ENCODE peak calls at places on chromosomes 5 and 9, in four cellular contexts. J, W, V and S are unnamed samples. For H3K4me1, the result is how much of the 10 kb centered on the place peaks cover.

GRCh38 chr5:121949885-121950284 is 11.9 kb upstream of the SRFBP1 start:
- DNase-seq in J (peak), W (no peak), V (peak), S (no peak)

GRCh38 chr5:83102581-83102980 is 25.2 kb downstream of the XRCC4 start:
- DNase-seq in J (no peak), W (no peak), V (no peak), S (no peak)

GRCh38 chr9:26131891-26132290 is 453.6 kb upstream of the TUSC1 start:
- DNase-seq in J (no peak), W (no peak), V (no peak), S (no peak)

GRCh38 chr9:126925876-126926275 is 11.3 kb downstream of the RALGPS1 start:
- DNase-seq in J (no peak), W (no peak), V (no peak), S (no peak)

GRCh38 chr5:78540335-78541057 is 108.1 kb downstream of the LHFPL2 start:
- DNase-seq in J (peak), W (no peak), V (no peak), S (no peak)

GRCh38 chr5:176154821-176155220 is 83.4 kb upstream of the SIMC1 start:
- DNase-seq in J (no peak), W (no peak), V (no peak), S (no peak)

GRCh38 chr9:113941056-113941455 is 64.9 kb downstream of the ZNF618 start:
- DNase-seq in J (no peak), W (no peak), V (no peak), S (no peak)

GRCh38 chr9:117394655-117395054 is 20.2 kb downstream of the ASTN2 start:
- DNase-seq in J (no peak), W (no peak), V (no peak), S (no peak)

GRCh38 chr5:179370490-179371122 is 25.3 kb upstream of the ADAMTS2 start:
- DNase-seq in J (no peak), W (peak), V (no peak), S (no peak)

GRCh38 chr9:4689687-4690104 is 10.3 kb downstream of the CDC37L1 start:
- DNase-seq in J (no peak), W (no peak), V (no peak), S (no peak)

GRCh38 chr5:42301349-42301748 is 121.9 kb upstream of the GHR start:
- DNase-seq in J (no peak), W (no peak), V (no peak), S (no peak)

GRCh38 chr9:26670052-26670640 is 222.5 kb downstream of the CAAP1 start:
- DNase-seq in J (no peak), W (no peak), V (no peak), S (no peak)

GRCh38 chr5:151745071-151745705 is 13.2 kb downstream of the ATOX1 start:
- DNase-seq in J (peak), W (no peak), V (no peak), S (peak)

GRCh38 chr9:77616191-77616590 is 31.9 kb downstream of the GNA14 start:
- DNase-seq in J (no peak), W (no peak), V (no peak), S (no peak)

GRCh38 chr5:3660630-3661029 is 65.0 kb downstream of the IRX1 start:
- DNase-seq in J (no peak), W (no peak), V (no peak), S (no peak)

GRCh38 chr5:99355881-99356280 is 427.1 kb upstream of the CHD1 start:
- DNase-seq in J (no peak), W (no peak), V (no peak), S (no peak)

GRCh38 chr9:136309101-136309801 is 5.4 kb upstream of the CCDC187 start:
- DNase-seq in J (no peak), W (no peak), V (no peak), S (no peak)

GRCh38 chr9:91978739-91979414 is 28.8 kb upstream of the ROR2 start:
- DNase-seq in J (peak), W (no peak), V (peak), S (no peak)

GRCh38 chr9:98455957-98456621 is 200.6 kb upstream of the TBC1D2 start:
- DNase-seq in J (no peak), W (no peak), V (no peak), S (no peak)

GRCh38 chr5:159186319-159186718 is 23.0 kb downstream of the RNF145 start:
- DNase-seq in J (no peak), W (no peak), V (no peak), S (no peak)

GRCh38 chr9:34176089-34176488 is 2.8 kb upstream of the UBAP1 start:
- DNase-seq in J (no peak), W (no peak), V (no peak), S (no peak)

GRCh38 chr9:122251351-122251750 is 13.3 kb downstream of the RBM18 start:
- DNase-seq in J (no peak), W (no peak), V (no peak), S (no peak)

GRCh38 chr5:18091758-18092157 is 457.5 kb downstream of the TAF11L14 start:
- DNase-seq in J (no peak), W (no peak), V (no peak), S (no peak)

GRCh38 chr5:140113180-140113698 is 670 bp upstream of the PURA start:
- DNase-seq in J (peak), W (peak), V (peak), S (peak)

GRCh38 chr5:111869681-111870080 is 112.7 kb upstream of the NREP start:
- DNase-seq in J (no peak), W (no peak), V (no peak), S (no peak)

GRCh38 chr5:122751293-122751753 is 23.6 kb upstream of the SNX2 start:
- DNase-seq in J (no peak), W (no peak), V (no peak), S (no peak)

GRCh38 chr9:95148121-95148520 is 169.4 kb downstream of the FANCC start:
- DNase-seq in J (no peak), W (no peak), V (no peak), S (no peak)

GRCh38 chr9:21558627-21559401 is 76.7 kb upstream of the IFNE start:
- DNase-seq in J (no peak), W (no peak), V (no peak), S (no peak)

GRCh38 chr5:163846512-163846911 is 341.1 kb downstream of the MAT2B start:
- DNase-seq in J (no peak), W (no peak), V (no peak), S (no peak)

GRCh38 chr9:116550728-116551436 is 136.2 kb upstream of the TRIM32 start:
- DNase-seq in J (peak), W (no peak), V (no peak), S (no peak)

GRCh38 chr9:107213561-107214028 is 69.5 kb upstream of the RAD23B start:
- DNase-seq in J (no peak), W (no peak), V (no peak), S (no peak)

GRCh38 chr5:137279631-137280236 is 219.4 kb downstream of the SPOCK1 start:
- DNase-seq in J (no peak), W (no peak), V (no peak), S (no peak)

GRCh38 chr9:76161103-76161502 is 233.1 kb downstream of the RFK start:
- DNase-seq in J (no peak), W (no peak), V (no peak), S (no peak)

GRCh38 chr5:99901972-99902371 is 633.2 kb upstream of the FAM174A start:
- DNase-seq in J (no peak), W (no peak), V (no peak), S (no peak)

GRCh38 chr9:14277761-14278160 is 36.2 kb downstream of the NFIB start:
- DNase-seq in J (no peak), W (no peak), V (no peak), S (no peak)

GRCh38 chr5:172886974-172887491 is 53.0 kb downstream of the ERGIC1 start:
- DNase-seq in J (peak), W (no peak), V (no peak), S (peak)

GRCh38 chr5:74394924-74395880 is 245.3 kb downstream of the ENC1 start:
- DNase-seq in J (no peak), W (no peak), V (peak), S (no peak)

GRCh38 chr5:122156724-122157325 is 27.5 kb downstream of the ZNF474 start:
- DNase-seq in J (no peak), W (no peak), V (no peak), S (no peak)

GRCh38 chr5:180637962-180638680 is 11.3 kb downstream of the FLT4 start:
- DNase-seq in J (peak), W (peak), V (no peak), S (peak)

GRCh38 chr5:173234129-173234793 is 745 bp downstream of the NKX2-5 start:
- DNase-seq in J (no peak), W (no peak), V (no peak), S (no peak)

DNA sequence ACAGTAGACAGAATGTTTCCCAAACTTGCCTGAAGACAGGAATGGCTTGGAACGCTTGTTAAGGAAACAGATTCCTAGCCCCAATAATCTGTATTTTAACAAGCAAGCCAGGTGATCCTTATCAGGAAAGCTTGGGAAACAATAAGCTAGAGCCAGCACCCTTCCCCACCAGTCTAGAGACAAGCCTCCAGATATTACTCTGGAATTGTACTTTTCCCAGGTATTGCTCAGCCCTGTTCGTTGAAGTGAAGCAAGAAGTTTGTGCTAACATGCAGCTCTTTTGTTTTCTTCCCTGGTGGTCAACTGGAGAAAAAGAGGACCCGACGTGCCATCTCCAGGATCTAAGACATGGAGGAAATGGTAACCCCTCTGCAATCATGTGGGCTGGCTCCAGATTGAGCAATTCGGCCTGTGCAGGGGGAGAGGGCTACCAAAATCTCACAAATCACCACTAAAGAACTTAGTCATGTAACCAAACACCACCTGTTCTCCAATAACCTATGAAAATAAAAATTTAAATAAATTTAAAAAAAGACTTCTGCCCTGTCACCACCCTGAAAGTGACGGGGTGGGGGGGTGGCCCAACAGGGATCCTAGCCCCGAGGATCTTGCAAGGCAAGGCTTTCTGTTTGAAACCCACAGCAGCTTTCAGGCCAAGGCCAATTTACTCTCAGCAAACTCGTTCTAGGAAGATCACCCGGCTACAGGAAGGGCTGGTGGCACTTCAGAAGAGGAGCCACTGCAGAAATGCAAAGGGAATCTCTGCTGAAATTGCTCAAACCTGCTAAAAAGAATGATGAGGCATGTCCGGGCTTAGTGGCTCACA is 48.6 kb downstream of the SHB start:
- DNase-seq in J (no peak), W (no peak), V (no peak), S (no peak)
- H3K4me1 ChIP-seq in J (under half), W (half or more), V (under half), S (half or more)

GRCh38 chr9:137697193-137697592 is 78.4 kb downstream of the EHMT1 start:
- DNase-seq in J (no peak), W (no peak), V (no peak), S (no peak)

GRCh38 chr9:137694962-137695875 is 76.4 kb downstream of the EHMT1 start:
- DNase-seq in J (peak), W (peak), V (peak), S (peak)

GRCh38 chr9:137696526-137696925 is 77.7 kb downstream of the EHMT1 start:
- DNase-seq in J (no peak), W (no peak), V (no peak), S (no peak)

GRCh38 chr9:137691648-137692357 is 73.0 kb downstream of the EHMT1 start:
- DNase-seq in J (no peak), W (no peak), V (no peak), S (peak)

DNA sequence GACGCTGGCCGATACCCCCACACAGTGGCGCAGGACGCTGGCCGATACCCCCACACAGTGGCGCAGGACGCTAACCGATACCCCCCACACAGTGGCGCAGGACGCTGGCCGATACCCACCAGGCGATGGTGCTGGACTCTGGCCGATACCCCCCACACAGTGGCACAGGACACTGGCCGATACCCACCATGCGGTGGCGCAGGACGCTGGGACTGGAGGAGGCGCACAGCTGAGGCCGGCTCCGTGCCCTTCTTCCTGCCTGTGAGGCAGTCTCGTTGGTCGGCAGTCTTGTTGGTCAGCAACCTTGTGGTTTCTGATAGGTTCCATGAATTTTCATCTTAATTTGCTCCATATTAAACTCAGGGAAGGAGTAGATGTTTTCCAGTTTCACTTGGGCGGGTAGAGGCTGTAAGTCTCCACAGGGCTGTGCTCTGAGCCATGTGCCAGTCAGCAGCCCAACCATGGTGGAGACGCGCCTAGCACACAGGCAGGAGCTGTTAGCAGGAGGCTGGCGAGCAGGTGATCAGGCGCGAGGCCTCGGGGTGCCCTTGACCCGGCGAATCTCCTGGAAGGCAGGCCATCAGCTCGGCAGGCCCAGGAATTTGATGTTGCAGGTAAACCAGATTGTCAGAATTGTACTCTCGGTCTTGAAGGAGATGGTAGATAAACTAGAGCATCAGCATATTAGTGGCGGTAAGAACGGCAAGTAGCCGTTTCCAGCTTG is 75.6 kb downstream of the EHMT1 start:
- DNase-seq in J (no peak), W (no peak), V (no peak), S (no peak)
- H3K4me1 ChIP-seq in J (under half), W (under half), V (under half), S (half or more)

GRCh38 chr5:150525781-150526180 is 17.9 kb downstream of the NDST1 start:
- DNase-seq in J (no peak), W (no peak), V (no peak), S (no peak)
- H3K4me1 ChIP-seq in J (under half), W (under half), V (under half), S (half or more)

DNA sequence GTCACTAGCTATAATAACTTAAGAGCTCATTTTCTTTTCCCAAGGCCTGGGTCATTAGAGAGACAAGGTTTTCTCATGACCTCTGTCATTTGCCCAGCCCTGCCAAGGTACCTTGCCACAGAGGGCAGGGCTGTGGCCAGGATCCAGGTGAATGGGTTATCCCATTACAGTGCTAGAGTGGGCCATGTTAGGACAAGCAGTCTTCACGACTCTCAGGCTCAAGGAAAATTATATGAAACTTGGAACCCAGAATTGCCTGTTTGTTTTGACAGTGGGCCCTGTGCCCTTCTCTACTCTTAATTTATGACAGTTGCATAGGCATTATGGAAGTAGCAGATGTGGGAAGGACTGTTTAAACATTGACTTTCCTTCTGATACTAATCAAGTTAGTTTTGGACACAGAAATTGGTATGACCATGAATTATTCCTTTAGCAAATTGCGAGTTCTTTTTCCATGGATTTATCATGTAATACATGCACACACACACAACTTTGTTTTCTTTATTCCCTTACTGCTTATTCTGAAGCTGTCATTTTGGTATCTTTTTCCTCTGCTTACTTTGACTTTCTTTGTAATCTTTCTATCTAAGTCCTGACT is 41.8 kb downstream of the ITGA2 start:
- DNase-seq in J (no peak), W (no peak), V (peak), S (no peak)
- H3K4me1 ChIP-seq in J (under half), W (under half), V (under half), S (under half)

GRCh38 chr9:110114086-110114887 is 93.7 kb downstream of the C9orf152 start:
- DNase-seq in J (no peak), W (no peak), V (no peak), S (no peak)

GRCh38 chr9:110115341-110115820 is 92.6 kb downstream of the C9orf152 start:
- DNase-seq in J (peak), W (no peak), V (no peak), S (no peak)

GRCh38 chr9:110116543-110116885 is 91.4 kb downstream of the C9orf152 start:
- DNase-seq in J (no peak), W (no peak), V (no peak), S (no peak)

GRCh38 chr9:110115868-110116542 is 92.0 kb downstream of the C9orf152 start:
- DNase-seq in J (no peak), W (no peak), V (no peak), S (no peak)

GRCh38 chr9:110114888-110115259 is 93.1 kb downstream of the C9orf152 start:
- DNase-seq in J (no peak), W (no peak), V (no peak), S (no peak)
- H3K4me1 ChIP-seq in J (under half), W (under half), V (under half), S (under half)